ENCODE peak calls at places on chromosomes 1 and 21, in seven cellular contexts. K is GM18507; X is fibroblast of villous mesenchyme; A is iPS DF 19.7; G is putamen; B is CD8-positive, alpha-beta T cell; D is T-helper 2 cell. P is an unnamed sample.

GRCh38 chr21:28601708-28602107 is 391.0 kb downstream of the LTN1 start:
- DNase-seq in K (no peak), X (peak), A (no peak), G (no peak), B (no peak), D (no peak), P (no peak)

GRCh38 chr1:116990612-116991151 is 10.9 kb upstream of the CD101 start:
- DNase-seq in K (no peak), X (no peak), A (no peak), G (peak), B (no peak), D (no peak), P (no peak)

GRCh38 chr1:235455806-235456205 is 48.4 kb downstream of the B3GALNT2 start:
- DNase-seq in K (no peak), X (no peak), A (no peak), G (no peak), B (no peak), D (no peak), P (no peak)

GRCh38 chr1:115411388-115412063 is 73.5 kb upstream of the NGF start:
- DNase-seq in K (no peak), X (peak), A (no peak), G (no peak), B (no peak), D (no peak), P (no peak)

GRCh38 chr1:236514703-236515442 is 8.9 kb upstream of the LGALS8 start:
- DNase-seq in K (no peak), X (no peak), A (no peak), G (no peak), B (no peak), D (no peak), P (no peak)

GRCh38 chr1:55868026-55868425 is 652.9 kb upstream of the USP24 start:
- DNase-seq in K (no peak), X (peak), A (no peak), G (no peak), B (no peak), D (no peak), P (no peak)

GRCh38 chr1:101291562-101292035 is 54.8 kb downstream of the S1PR1 start:
- DNase-seq in K (no peak), X (peak), A (no peak), G (no peak), B (no peak), D (peak), P (no peak)

GRCh38 chr1:165616054-165616612 is 14.9 kb upstream of the MGST3 start:
- DNase-seq in K (no peak), X (no peak), A (no peak), G (no peak), B (no peak), D (no peak), P (no peak)

GRCh38 chr1:18440385-18441226 is 40.1 kb upstream of the KLHDC7A start:
- DNase-seq in K (no peak), X (no peak), A (no peak), G (no peak), B (no peak), D (no peak), P (no peak)

GRCh38 chr1:81304187-81304586 is 496.5 kb upstream of the ADGRL2 start:
- DNase-seq in K (no peak), X (peak), A (no peak), G (no peak), B (no peak), D (no peak), P (no peak)

GRCh38 chr1:225866061-225866844 is 15.9 kb downstream of the TMEM63A start:
- DNase-seq in K (no peak), X (no peak), A (no peak), G (no peak), B (peak), D (peak), P (no peak)

GRCh38 chr1:172662464-172663109 is 3.7 kb downstream of the FASLG start:
- DNase-seq in K (peak), X (peak), A (no peak), G (no peak), B (peak), D (peak), P (no peak)

GRCh38 chr1:202164271-202165037 is 4.1 kb upstream of the PTPN7 start:
- DNase-seq in K (peak), X (no peak), A (no peak), G (no peak), B (peak), D (peak), P (no peak)

GRCh38 chr21:43611598-43612369 is 47.5 kb downstream of the HSF2BP start:
- DNase-seq in K (peak), X (peak), A (peak), G (peak), B (no peak), D (no peak), P (no peak)

GRCh38 chr1:247681288-247681897 is 1.9 kb upstream of the OR13G1 start:
- DNase-seq in K (no peak), X (peak), A (peak), G (peak), B (no peak), D (no peak), P (no peak)

GRCh38 chr1:7421471-7422075 is 349.5 kb upstream of the VAMP3 start:
- DNase-seq in K (no peak), X (no peak), A (no peak), G (no peak), B (no peak), D (no peak), P (no peak)

GRCh38 chr1:245205396-245205795 is 50.6 kb downstream of the KIF26B start:
- DNase-seq in K (no peak), X (no peak), A (no peak), G (no peak), B (no peak), D (no peak), P (no peak)

GRCh38 chr1:34907487-34908090 is 21.9 kb downstream of the DLGAP3 start:
- DNase-seq in K (no peak), X (no peak), A (no peak), G (no peak), B (no peak), D (no peak), P (no peak)

GRCh38 chr1:200428482-200429205 is 18.8 kb upstream of the ZNF281 start:
- DNase-seq in K (no peak), X (peak), A (no peak), G (no peak), B (no peak), D (no peak), P (no peak)

GRCh38 chr1:113452921-113453770 is 62.8 kb downstream of the MAGI3 start:
- DNase-seq in K (no peak), X (peak), A (no peak), G (no peak), B (no peak), D (no peak), P (no peak)

GRCh38 chr1:185654199-185654951 is 79.8 kb upstream of the HMCN1 start:
- DNase-seq in K (no peak), X (peak), A (no peak), G (no peak), B (no peak), D (no peak), P (no peak)

GRCh38 chr1:222933273-222933672 is 118.4 kb downstream of the DISP1 start:
- DNase-seq in K (no peak), X (no peak), A (no peak), G (no peak), B (no peak), D (no peak), P (no peak)

GRCh38 chr21:26846036-26846931 is 1.1 kb upstream of the ADAMTS1 start:
- DNase-seq in K (no peak), X (peak), A (no peak), G (peak), B (no peak), D (no peak), P (peak)

GRCh38 chr1:170836146-170836545 is 99.2 kb upstream of the MROH9 start:
- DNase-seq in K (no peak), X (peak), A (no peak), G (no peak), B (no peak), D (no peak), P (no peak)

GRCh38 chr1:67524143-67525052 is 94.2 kb upstream of the SERBP1 start:
- DNase-seq in K (no peak), X (no peak), A (no peak), G (no peak), B (no peak), D (no peak), P (no peak)

GRCh38 chr21:37072239-37072987 is 458 bp downstream of the PIGP start:
- DNase-seq in K (peak), X (no peak), A (no peak), G (peak), B (no peak), D (peak), P (peak)

GRCh38 chr21:23921670-23922418 is 1685.4 kb downstream of the MRPL39 start:
- DNase-seq in K (no peak), X (no peak), A (no peak), G (no peak), B (no peak), D (no peak), P (no peak)

GRCh38 chr1:107683198-107683657 is 281.8 kb downstream of the VAV3 start:
- DNase-seq in K (no peak), X (peak), A (no peak), G (no peak), B (no peak), D (no peak), P (no peak)

GRCh38 chr1:173426057-173426456 is 51.1 kb upstream of the PRDX6 start:
- DNase-seq in K (no peak), X (no peak), A (no peak), G (no peak), B (no peak), D (no peak), P (no peak)

GRCh38 chr1:62528015-62528414 is 69.3 kb upstream of the ANGPTL3 start:
- DNase-seq in K (no peak), X (no peak), A (no peak), G (no peak), B (no peak), D (no peak), P (no peak)

GRCh38 chr1:31036749-31037500 is 28.6 kb downstream of the PUM1 start:
- DNase-seq in K (no peak), X (no peak), A (no peak), G (no peak), B (no peak), D (no peak), P (no peak)

GRCh38 chr1:15251807-15252546 is 5.0 kb downstream of the FHAD1 start:
- DNase-seq in K (no peak), X (no peak), A (no peak), G (no peak), B (no peak), D (no peak), P (no peak)

GRCh38 chr1:41716188-41717130 is 202.3 kb downstream of the HIVEP3 start:
- DNase-seq in K (no peak), X (no peak), A (no peak), G (no peak), B (no peak), D (no peak), P (no peak)

GRCh38 chr1:77473690-77474089 is 191.9 kb downstream of the AK5 start:
- DNase-seq in K (no peak), X (peak), A (no peak), G (no peak), B (no peak), D (no peak), P (no peak)

GRCh38 chr1:150148834-150149489 is 754 bp upstream of the PLEKHO1 start:
- DNase-seq in K (no peak), X (no peak), A (no peak), G (no peak), B (no peak), D (no peak), P (peak)

GRCh38 chr1:78055565-78056132 is 9.9 kb downstream of the GIPC2 start:
- DNase-seq in K (no peak), X (no peak), A (no peak), G (no peak), B (no peak), D (no peak), P (no peak)

GRCh38 chr1:121519042-121519755 is 334.4 kb downstream of the SRGAP2C start:
- DNase-seq in K (peak), X (no peak), A (peak), G (peak), B (peak), D (peak), P (peak)

P was measured in anterior cingulate cortex.